ENCODE peak calls at places on chromosome 1, in six cellular contexts. P is stimulated activated CD4-positive, alpha-beta T cell treated with anti-CD3 and anti-CD28 coated beads, Interleukin-12 subunit alpha, Interleukin-12 subunit beta, amount 100 ng/mL, for 24 hours; S is OCI-LY7; Q is colonic mucosa; J is OCI-M1; X is GM12865. K is an unnamed sample.
A peak's percentile ranks its signal among the peaks of the same experiment; 100 is the strongest.

GRCh38 chr1:227227761-227228160 is 90.5 kb downstream of the CDC42BPA start:
- DNase-seq in P (no peak), S (no peak), Q (no peak), J (no peak), X (no peak), K (no peak)

GRCh38 chr1:156663178-156663577 is 14.0 kb downstream of the NES start:
- DNase-seq in P (no peak), S (peak; percentile 80), Q (no peak), J (peak; percentile 42), X (peak; percentile 18), K (no peak)

GRCh38 chr1:19424651-19425570 is 60.4 kb downstream of the CAPZB start:
- DNase-seq in P (no peak), S (no peak), Q (no peak), J (no peak), X (no peak), K (no peak)

GRCh38 chr1:935751-936231 is 12.1 kb downstream of the SAMD11 start:
- DNase-seq in P (no peak), S (no peak), Q (no peak), J (peak; percentile 15), X (no peak), K (no peak)

GRCh38 chr1:942864-943533 is 16.1 kb downstream of the NOC2L start:
- DNase-seq in P (no peak), S (no peak), Q (peak; percentile 59), J (no peak), X (no peak), K (no peak)

GRCh38 chr1:230120949-230121381 is 53.9 kb downstream of the GALNT2 start:
- DNase-seq in P (no peak), S (peak; percentile 72), Q (peak; percentile 74), J (peak; percentile 53), X (peak; percentile 51), K (no peak)

GRCh38 chr1:93908394-93909145 is 660 bp downstream of the GCLM start:
- DNase-seq in P (peak; percentile 33), S (peak; percentile 74), Q (peak; percentile 63), J (peak; percentile 53), X (peak; percentile 71), K (no peak)

GRCh38 chr1:158075078-158075477 is 81.6 kb downstream of the KIRREL1 start:
- DNase-seq in P (no peak), S (no peak), Q (no peak), J (no peak), X (no peak), K (no peak)

GRCh38 chr1:97906567-97907228 is 14.1 kb downstream of the DPYD start:
- DNase-seq in P (no peak), S (no peak), Q (no peak), J (peak; percentile 31), X (no peak), K (peak; percentile 46)

K was measured in foreskin melanocyte.